ENCODE peak calls at places on chromosomes 16 and 17, in ten cellular contexts. A is AG04450; D is GM23248; G is cardiac muscle cell; T is uterus; K is CD8-positive, alpha-beta memory T cell; C is CD8-positive, alpha-beta T cell; L is Panc1; M is lung; B is CD4-positive, alpha-beta T cell. X is an unnamed sample.

GRCh38 chr16:88536971-88537751 is 33.0 kb upstream of the ZC3H18 start:
- DNase-seq in A (no peak), D (no peak), G (no peak), T (no peak), K (no peak), C (no peak), L (no peak), M (no peak), B (no peak), X (no peak)

GRCh38 chr17:71392715-71393567 is 727.9 kb upstream of the SOX9 start:
- DNase-seq in A (no peak), D (peak; percentile 62), G (no peak), T (no peak), K (no peak), C (no peak), L (no peak), M (no peak), B (no peak), X (no peak)

GRCh38 chr17:42027961-42028790 is 8.3 kb downstream of the NKIRAS2 start:
- DNase-seq in A (no peak), D (peak; percentile 44), G (no peak), T (no peak), K (no peak), C (no peak), L (no peak), M (no peak), B (no peak), X (no peak)

GRCh38 chr16:57603110-57604024 is 25.1 kb upstream of the ADGRG1 start:
- DNase-seq in A (no peak), D (no peak), G (no peak), T (no peak), K (no peak), C (no peak), L (no peak), M (no peak), B (no peak), X (no peak)

GRCh38 chr17:79019631-79020584 is 4.1 kb upstream of the C1QTNF1 start:
- DNase-seq in A (peak; percentile 56), D (peak; percentile 88), G (peak; percentile 90), T (peak; percentile 56), K (peak; percentile 42), C (peak; percentile 59), L (peak; percentile 18), M (no peak), B (peak; percentile 39), X (no peak)

GRCh38 chr16:30335598-30336474 is 19.3 kb downstream of the CD2BP2 start:
- DNase-seq in A (no peak), D (peak; percentile 53), G (peak; percentile 41), T (no peak), K (peak; percentile 46), C (peak; percentile 32), L (no peak), M (no peak), B (no peak), X (peak; percentile 33)

GRCh38 chr17:76736349-76737081 is 616 bp downstream of the SRSF2 start:
- DNase-seq in A (no peak), D (peak; percentile 87), G (peak; percentile 80), T (peak; percentile 79), K (peak; percentile 60), C (peak; percentile 66), L (no peak), M (peak; percentile 78), B (peak; percentile 64), X (peak; percentile 77)

GRCh38 chr17:13306310-13306962 is 288.6 kb upstream of the ELAC2 start:
- DNase-seq in A (peak; percentile 46), D (peak; percentile 89), G (peak; percentile 91), T (no peak), K (no peak), C (no peak), L (peak; percentile 4), M (no peak), B (no peak), X (no peak)

GRCh38 chr17:27612160-27612767 is 18.7 kb upstream of the LGALS9 start:
- DNase-seq in A (no peak), D (peak; percentile 20), G (no peak), T (no peak), K (no peak), C (no peak), L (no peak), M (no peak), B (no peak), X (no peak)

GRCh38 chr16:58492735-58493134 is 7.2 kb upstream of the NDRG4 start:
- DNase-seq in A (no peak), D (no peak), G (no peak), T (no peak), K (no peak), C (no peak), L (no peak), M (no peak), B (no peak), X (no peak)

GRCh38 chr17:30031214-30031869 is 85.3 kb upstream of the NSRP1 start:
- DNase-seq in A (no peak), D (no peak), G (no peak), T (no peak), K (no peak), C (no peak), L (no peak), M (no peak), B (no peak), X (no peak)

GRCh38 chr16:55965099-55965498 is 89.9 kb upstream of the CES5A start:
- DNase-seq in A (no peak), D (no peak), G (no peak), T (no peak), K (no peak), C (no peak), L (no peak), M (no peak), B (no peak), X (no peak)

GRCh38 chr17:56305017-56305416 is 151.7 kb downstream of the ANKFN1 start:
- DNase-seq in A (no peak), D (no peak), G (no peak), T (no peak), K (no peak), C (no peak), L (no peak), M (no peak), B (no peak), X (no peak)

GRCh38 chr16:51134876-51135275 is 16.2 kb downstream of the SALL1 start:
- DNase-seq in A (no peak), D (no peak), G (no peak), T (no peak), K (no peak), C (no peak), L (no peak), M (no peak), B (no peak), X (no peak)
- H3K27ac ChIP-seq in A (no peak overlapping the region), D (no peak overlapping the region), G (no peak overlapping the region), T (no peak overlapping the region), K (no peak overlapping the region), C (no peak overlapping the region), L (no peak overlapping the region), M (no peak overlapping the region), B (no peak overlapping the region), X (no peak overlapping the region)

GRCh38 chr16:82360024-82360783 is 190.2 kb upstream of the MPHOSPH6 start:
- DNase-seq in A (no peak), D (no peak), G (no peak), T (no peak), K (no peak), C (no peak), L (no peak), M (no peak), B (no peak), X (no peak)
- H3K27ac ChIP-seq in A (no peak overlapping the region), D (no peak overlapping the region), G (peak overlapping the region; percentile 33), T (no peak overlapping the region), K (no peak overlapping the region), C (no peak overlapping the region), L (no peak overlapping the region), M (no peak overlapping the region), B (no peak overlapping the region), X (no peak overlapping the region)

GRCh38 chr16:84497836-84498610 is 6.4 kb downstream of the MEAK7 start:
- DNase-seq in A (no peak), D (no peak), G (no peak), T (no peak), K (no peak), C (no peak), L (no peak), M (no peak), B (no peak), X (no peak)
- H3K27ac ChIP-seq in A (no peak overlapping the region), D (no peak overlapping the region), G (no peak overlapping the region), T (no peak overlapping the region), K (no peak overlapping the region), C (no peak overlapping the region), L (no peak overlapping the region), M (no peak overlapping the region), B (no peak overlapping the region), X (no peak overlapping the region)

DNA sequence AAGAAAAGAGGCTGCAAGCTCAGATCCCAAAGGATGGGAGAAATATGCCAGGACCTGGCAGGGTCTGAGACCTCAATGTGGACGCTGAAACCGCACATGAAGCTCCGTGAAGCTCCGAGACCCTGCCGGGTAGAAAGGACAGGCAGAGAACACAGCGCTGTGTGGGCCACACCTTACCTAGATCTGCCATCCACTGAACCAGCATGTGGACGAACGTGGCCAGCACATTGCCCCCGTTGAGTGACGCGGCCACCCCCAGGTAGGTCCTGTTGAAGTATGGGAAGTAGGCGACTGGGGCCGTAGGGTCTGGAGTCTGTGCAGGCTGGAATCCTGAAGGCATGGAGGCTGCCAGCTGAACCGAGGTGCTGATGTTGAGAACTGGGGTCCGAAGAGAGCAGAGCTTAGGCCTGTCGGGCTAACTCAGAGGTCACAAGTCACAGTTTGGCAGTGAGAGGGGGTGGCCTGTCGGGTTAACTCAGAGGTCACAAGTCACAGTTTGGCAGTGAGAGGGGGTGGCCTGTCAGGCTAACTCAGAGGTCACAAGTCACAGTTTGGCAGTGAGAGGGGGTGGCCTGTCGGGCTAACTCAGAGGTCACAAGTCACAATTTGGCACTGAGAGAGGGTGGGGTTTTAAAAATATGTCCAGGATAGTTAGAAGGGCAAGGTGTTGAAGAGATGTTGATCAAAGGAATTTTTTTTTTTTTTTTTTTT is 6.1 kb upstream of the TRPV1 start:
- DNase-seq in A (no peak), D (no peak), G (no peak), T (no peak), K (no peak), C (no peak), L (no peak), M (no peak), B (no peak), X (no peak)
- H3K27ac ChIP-seq in A (no peak overlapping the region), D (no peak overlapping the region), G (no peak overlapping the region), T (no peak overlapping the region), K (no peak overlapping the region), C (no peak overlapping the region), L (no peak overlapping the region), M (no peak overlapping the region), B (no peak overlapping the region), X (no peak overlapping the region)

X was measured in substantia nigra.